ENCODE peak calls at places on chromosome 18, in seven cellular contexts. N, Q, V, B, I, Y and D are unnamed samples.

GRCh38 chr18:39938678-39939077 is 2016.4 kb upstream of the PIK3C3 start:
- DNase-seq in N (no peak), B (no peak), Q (no peak), Y (no peak), I (no peak), V (no peak), D (no peak)

GRCh38 chr18:12944724-12945123 is 3.1 kb upstream of the SEH1L start:
- DNase-seq in N (no peak), I (peak), Q (no peak), B (peak), Y (no peak), V (no peak), D (no peak)

GRCh38 chr18:73365018-73365417 is 497.2 kb upstream of the NETO1 start:
- DNase-seq in V (peak), N (no peak), B (peak), I (no peak), Y (no peak), Q (no peak), D (no peak)

GRCh38 chr18:63318882-63319382 is 637 bp downstream of the BCL2 start:
- DNase-seq in I (no peak), Y (no peak), N (no peak), V (no peak), Q (no peak), B (no peak), D (peak)

GRCh38 chr18:37309059-37309458 is 256.5 kb downstream of the CELF4 start:
- DNase-seq in Q (peak), B (no peak), V (no peak), I (no peak), Y (no peak), N (no peak), D (no peak)

GRCh38 chr18:22170421-22171262 is 1.3 kb downstream of the GATA6 start:
- DNase-seq in V (peak), N (peak), I (peak), Y (peak), B (peak), Q (peak), D (no peak)

GRCh38 chr18:47756364-47757016 is 174.0 kb downstream of the SMAD2 start:
- DNase-seq in I (peak), N (no peak), Y (peak), V (no peak), B (peak), Q (peak), D (no peak)

GRCh38 chr18:12256946-12257345 is 2.8 kb downstream of the CIDEA start:
- DNase-seq in B (peak), V (no peak), Q (no peak), Y (no peak), N (no peak), I (no peak), D (no peak)

GRCh38 chr18:64119916-64120315 is 29.0 kb downstream of the LINC00305 start:
- DNase-seq in V (no peak), N (no peak), Q (peak), I (no peak), Y (no peak), B (peak), D (no peak)

GRCh38 chr18:47050468-47050867 is 15.0 kb upstream of the ELOA2 start:
- DNase-seq in V (peak), B (peak), N (no peak), Q (peak), Y (peak), I (peak), D (no peak)

GRCh38 chr18:79068946-79069791 is at the start of gene ATP9B:
- DNase-seq in N (peak), V (peak), Y (peak), B (peak), I (peak), Q (peak), D (peak)

GRCh38 chr18:56083097-56083865 is 495.3 kb upstream of the TCF4 start:
- DNase-seq in I (no peak), Q (no peak), Y (no peak), N (no peak), B (peak), V (peak), D (no peak)

GRCh38 chr18:51437280-51438271 is 240.1 kb upstream of the MEX3C start:
- DNase-seq in Q (no peak), I (no peak), B (no peak), N (no peak), Y (no peak), V (no peak), D (no peak)

GRCh38 chr18:12640881-12641200 is 17.1 kb downstream of the SPIRE1 start:
- DNase-seq in B (no peak), Y (no peak), I (no peak), Q (no peak), N (no peak), V (no peak), D (no peak)

GRCh38 chr18:61530681-61531080 is 197.5 kb downstream of the CDH20 start:
- DNase-seq in B (no peak), I (no peak), V (no peak), Q (no peak), N (no peak), Y (no peak), D (no peak)

GRCh38 chr18:23994361-23994902 is 20.1 kb upstream of the TTC39C start:
- DNase-seq in V (peak), I (peak), Q (peak), B (peak), Y (peak), N (peak), D (no peak)

GRCh38 chr18:23963443-23964185 is 50.9 kb upstream of the TTC39C start:
- DNase-seq in Y (no peak), V (no peak), Q (peak), I (no peak), B (no peak), N (no peak), D (no peak)

GRCh38 chr18:9478545-9478944 is 3.2 kb downstream of the RALBP1 start:
- DNase-seq in B (no peak), V (no peak), I (no peak), Q (no peak), N (no peak), Y (no peak), D (no peak)

GRCh38 chr18:65938592-65939372 is 188.0 kb downstream of the CDH7 start:
- DNase-seq in I (peak), N (no peak), B (peak), V (no peak), Q (peak), Y (peak), D (no peak)

GRCh38 chr18:22563098-22563707 is 145.5 kb upstream of the CTAGE1 start:
- DNase-seq in Y (peak), N (no peak), Q (peak), I (peak), B (peak), V (peak), D (peak)

GRCh38 chr18:26459340-26459739 is 89.0 kb downstream of the KCTD1 start:
- DNase-seq in I (no peak), Y (no peak), B (no peak), Q (no peak), N (no peak), V (no peak), D (no peak)

GRCh38 chr18:26461405-26461804 is 86.9 kb downstream of the KCTD1 start:
- DNase-seq in B (no peak), I (no peak), Q (no peak), V (no peak), N (no peak), Y (no peak), D (no peak)

GRCh38 chr18:26458526-26459232 is 89.7 kb downstream of the KCTD1 start:
- DNase-seq in B (peak), Q (no peak), Y (no peak), N (no peak), I (peak), V (no peak), D (no peak)

GRCh38 chr18:26460449-26461091 is 87.8 kb downstream of the KCTD1 start:
- DNase-seq in Y (no peak), I (no peak), V (no peak), Q (peak), N (no peak), B (no peak), D (no peak)

GRCh38 chr18:26459884-26460283 is 88.5 kb downstream of the KCTD1 start:
- DNase-seq in Q (no peak), I (no peak), Y (no peak), B (no peak), N (no peak), V (no peak), D (no peak)
- H3K27ac ChIP-seq in Q (peak), I (no peak), Y (no peak), B (no peak), N (no peak), V (no peak), D (no peak)

DNA sequence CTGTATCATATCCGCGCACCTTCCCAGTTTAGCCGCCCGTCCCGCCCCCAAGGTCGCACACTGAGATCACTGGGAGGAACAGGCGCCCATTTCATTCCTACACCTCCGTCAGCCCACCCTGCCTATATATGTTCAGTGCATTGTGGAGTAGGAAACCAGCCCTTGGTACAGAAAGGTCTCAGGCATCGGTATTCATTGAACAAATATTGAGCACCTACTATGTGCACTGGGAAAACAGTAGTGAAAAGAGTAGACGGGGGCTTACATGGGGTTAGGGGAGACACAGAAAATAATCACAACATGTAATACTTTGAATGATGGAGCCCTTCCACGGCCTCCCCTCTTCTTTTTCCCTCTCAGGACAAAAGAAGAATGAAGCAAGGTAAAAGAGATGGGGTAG is 760 bp upstream of the FECH start:
- DNase-seq in V (no peak), Y (no peak), I (no peak), N (no peak), Q (no peak), B (no peak), D (no peak)
- H3K4me3 ChIP-seq in V (no peak), Y (no peak), I (no peak), N (no peak), Q (no peak), B (no peak), D (no peak)

GRCh38 chr18:58995663-58996062 is 131.0 kb downstream of the ZNF532 start:
- DNase-seq in Q (no peak), I (no peak), Y (no peak), N (no peak), B (no peak), V (no peak), D (no peak)
- H3K27ac ChIP-seq in Q (peak), I (no peak), Y (no peak), N (no peak), B (no peak), V (no peak), D (no peak)

DNA sequence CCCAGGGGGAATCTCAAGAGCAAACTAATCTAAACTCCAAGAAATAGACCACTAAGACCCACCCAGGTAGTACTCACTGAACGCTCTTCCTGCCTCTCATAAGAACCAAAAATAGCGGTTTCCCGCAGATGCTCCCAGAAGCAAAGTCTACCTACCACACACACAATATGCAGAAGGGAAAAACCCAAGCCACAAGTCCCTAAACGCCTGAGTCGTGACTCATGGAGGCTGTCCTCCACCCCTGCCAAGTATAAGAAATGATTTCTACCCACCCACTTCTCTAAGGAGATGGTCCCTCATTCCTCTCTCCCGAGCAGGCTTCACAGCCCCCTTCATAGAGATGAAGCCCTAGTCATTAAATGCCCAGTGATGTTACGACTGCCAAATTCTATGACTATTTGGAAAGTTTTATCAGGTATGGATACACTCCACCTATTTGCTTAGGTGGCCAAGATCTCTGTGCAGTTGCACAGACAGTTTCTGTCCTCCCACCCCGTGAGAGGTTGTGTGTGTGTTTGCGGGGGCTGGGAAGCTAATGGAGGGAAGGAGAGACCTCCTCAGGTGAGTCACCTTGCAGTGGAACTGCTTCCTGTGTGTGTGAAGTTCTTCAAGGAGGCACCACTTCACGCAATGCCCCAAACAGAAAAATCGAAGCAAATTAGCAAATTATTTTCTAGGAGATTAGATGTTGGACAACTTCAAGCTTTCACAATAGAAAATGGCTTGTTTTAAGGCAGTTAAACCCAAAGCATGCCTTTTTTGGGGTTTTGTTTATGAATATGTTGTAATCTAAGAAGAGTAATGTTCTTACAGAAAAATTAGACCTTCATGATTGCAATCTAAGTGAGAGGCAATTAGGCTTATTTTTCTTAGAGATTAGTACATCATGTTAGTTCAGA is 175.1 kb downstream of the TGIF1 start:
- DNase-seq in Y (peak), Q (peak), I (peak), N (peak), V (peak), B (peak), D (peak)
- H3K4me3 ChIP-seq in Y (peak), Q (peak), I (no peak), N (no peak), V (peak), B (peak), D (no peak)

DNA sequence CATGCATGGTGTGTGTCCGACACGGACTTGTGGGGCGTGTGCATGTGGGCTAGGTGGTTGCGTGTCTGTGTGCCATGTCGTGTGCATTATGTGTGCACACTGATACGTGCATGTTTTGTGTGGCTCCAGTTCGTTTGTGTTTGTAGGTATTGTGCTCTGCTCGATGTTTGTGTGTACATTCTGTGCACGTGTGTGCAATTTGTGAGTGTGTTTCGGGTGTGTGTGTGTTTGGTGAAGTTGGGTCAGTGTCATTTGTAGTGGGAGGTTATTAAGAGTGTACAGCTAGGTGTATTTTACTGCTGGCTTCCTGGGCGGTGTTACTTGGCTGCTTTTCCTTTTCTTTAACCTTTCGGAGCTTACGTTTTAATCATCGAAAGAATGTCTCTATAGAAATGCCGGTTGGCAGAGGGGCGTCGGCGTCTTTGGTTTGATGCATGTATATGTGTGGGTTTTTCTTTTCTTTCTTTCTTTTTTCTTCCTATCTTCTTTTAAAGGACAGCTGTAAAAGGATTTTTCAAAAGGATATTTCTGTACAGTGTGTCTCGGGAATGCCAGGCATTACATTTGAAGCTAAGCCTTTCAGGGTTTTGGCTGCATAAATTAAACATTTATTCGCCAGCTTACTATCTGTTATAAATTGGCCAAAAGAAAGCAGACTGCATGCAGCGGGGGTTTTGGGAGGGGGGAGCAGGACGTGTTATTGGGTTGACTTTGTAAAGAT is 1.3 kb downstream of the ASXL3 start:
- DNase-seq in N (no peak), Q (no peak), B (no peak), I (no peak), V (no peak), Y (no peak), D (no peak)
- H3K27ac ChIP-seq in N (peak), Q (no peak), B (no peak), I (no peak), V (no peak), Y (no peak), D (no peak)